ENCODE peak calls at places on chromosomes 4 and X, in six cellular contexts. A, P, E, C, Q and O are unnamed samples.

GRCh38 chr4:159105761-159106243 is 2.9 kb downstream of the RAPGEF2 start:
- DNase-seq in A (no peak), P (no peak), E (peak), C (no peak), Q (no peak), O (no peak)

GRCh38 chrX:153708415-153708814 is 15.8 kb downstream of the BCAP31 start:
- DNase-seq in A (peak), P (no peak), E (no peak), C (peak), Q (peak), O (peak)

GRCh38 chr4:41442818-41443217 is 95.1 kb upstream of the LIMCH1 start:
- DNase-seq in A (no peak), P (no peak), E (no peak), C (no peak), Q (no peak), O (no peak)

GRCh38 chr4:142960134-142960533 is 114.0 kb upstream of the INPP4B start:
- DNase-seq in A (no peak), P (no peak), E (no peak), C (no peak), Q (no peak), O (no peak)

GRCh38 chrX:11151799-11152591 is 40.9 kb downstream of the HCCS start:
- DNase-seq in A (no peak), P (no peak), E (no peak), C (no peak), Q (no peak), O (peak)

GRCh38 chr4:53714377-53715140 is 123.3 kb upstream of the LNX1 start:
- DNase-seq in A (no peak), P (no peak), E (no peak), C (no peak), Q (no peak), O (no peak)

GRCh38 chr4:22444813-22445212 is 71.1 kb downstream of the ADGRA3 start:
- DNase-seq in A (no peak), P (no peak), E (no peak), C (no peak), Q (no peak), O (no peak)

GRCh38 chr4:76420901-76421581 is at the start of gene CCDC158:
- DNase-seq in A (no peak), P (no peak), E (no peak), C (no peak), Q (no peak), O (no peak)

GRCh38 chrX:97367149-97367548 is 483.4 kb downstream of the RPA4 start:
- DNase-seq in A (no peak), P (no peak), E (no peak), C (no peak), Q (no peak), O (peak)

GRCh38 chr4:57102050-57102564 is 8.1 kb downstream of the IGFBP7 start:
- DNase-seq in A (no peak), P (no peak), E (no peak), C (no peak), Q (no peak), O (no peak)

GRCh38 chr4:82589756-82590155 is 28.0 kb upstream of the TMEM150C start:
- DNase-seq in A (no peak), P (no peak), E (no peak), C (no peak), Q (no peak), O (no peak)

GRCh38 chr4:127809173-127809800 is 27.2 kb downstream of the HSPA4L start:
- DNase-seq in A (no peak), P (no peak), E (no peak), C (no peak), Q (no peak), O (no peak)

GRCh38 chrX:153179131-153179530 is at the start of gene MAGEA1:
- DNase-seq in A (no peak), P (no peak), E (no peak), C (no peak), Q (no peak), O (no peak)

GRCh38 chrX:43958529-43958928 is 14.7 kb downstream of the NDP start:
- DNase-seq in A (peak), P (no peak), E (peak), C (no peak), Q (no peak), O (peak)

GRCh38 chr4:121185960-121186359 is 21.8 kb upstream of the TNIP3 start:
- DNase-seq in A (no peak), P (no peak), E (no peak), C (no peak), Q (no peak), O (no peak)

GRCh38 chr4:70734168-70734954 is 12.6 kb downstream of the RUFY3 start:
- DNase-seq in A (no peak), P (no peak), E (peak), C (peak), Q (no peak), O (no peak)

GRCh38 chrX:100410083-100410590 is at the start of gene PCDH19:
- DNase-seq in A (no peak), P (peak), E (no peak), C (no peak), Q (peak), O (peak)

GRCh38 chr4:80101768-80102116 is 28.7 kb upstream of the ANTXR2 start:
- DNase-seq in A (no peak), P (no peak), E (no peak), C (no peak), Q (no peak), O (no peak)

GRCh38 chr4:3830774-3831528 is 64.8 kb downstream of the ADRA2C start:
- DNase-seq in A (no peak), P (no peak), E (no peak), C (no peak), Q (no peak), O (no peak)

GRCh38 chrX:130916636-130917422 is 13.8 kb upstream of the ENOX2 start:
- DNase-seq in A (no peak), P (no peak), E (peak), C (peak), Q (no peak), O (peak)

GRCh38 chrX:152913915-152914314 is 16.0 kb downstream of the ZNF185 start:
- DNase-seq in A (no peak), P (no peak), E (no peak), C (no peak), Q (no peak), O (peak)

GRCh38 chr4:1196421-1197183 is 24.2 kb upstream of the SPON2 start:
- DNase-seq in A (no peak), P (no peak), E (no peak), C (no peak), Q (no peak), O (no peak)

GRCh38 chrX:46184749-46185148 is 360.5 kb downstream of the ZNF674 start:
- DNase-seq in A (no peak), P (no peak), E (no peak), C (no peak), Q (no peak), O (no peak)

GRCh38 chrX:123088930-123089329 is 95.1 kb upstream of the GRIA3 start:
- DNase-seq in A (no peak), P (no peak), E (no peak), C (no peak), Q (no peak), O (no peak)

GRCh38 chr4:77710125-77710524 is 104.5 kb downstream of the CXCL13 start:
- DNase-seq in A (no peak), P (no peak), E (no peak), C (no peak), Q (no peak), O (no peak)

GRCh38 chrX:21996872-21997271 is 35.3 kb upstream of the PHEX start:
- DNase-seq in A (no peak), P (no peak), E (no peak), C (no peak), Q (no peak), O (no peak)

GRCh38 chrX:18983711-18984380 is at the start of gene PHKA2:
- DNase-seq in A (peak), P (peak), E (peak), C (no peak), Q (peak), O (no peak)

GRCh38 chrX:120302434-120302833 is 8.8 kb downstream of the TMEM255A start:
- DNase-seq in A (no peak), P (no peak), E (peak), C (peak), Q (no peak), O (no peak)

GRCh38 chr4:114599231-114600065 is 841 bp downstream of the UGT8 start:
- DNase-seq in A (no peak), P (no peak), E (peak), C (no peak), Q (no peak), O (peak)

GRCh38 chrX:93874554-93874953 is 200.5 kb downstream of the FAM133A start:
- DNase-seq in A (peak), P (no peak), E (no peak), C (no peak), Q (no peak), O (peak)

GRCh38 chrX:101206471-101206870 is 13.1 kb upstream of the DRP2 start:
- DNase-seq in A (peak), P (no peak), E (peak), C (no peak), Q (no peak), O (peak)

GRCh38 chr4:72919464-72919863 is 150.1 kb downstream of the COX18 start:
- DNase-seq in A (no peak), P (no peak), E (no peak), C (no peak), Q (no peak), O (no peak)

GRCh38 chr4:101252721-101253120 is 94.6 kb downstream of the PPP3CA start:
- DNase-seq in A (no peak), P (no peak), E (no peak), C (no peak), Q (no peak), O (no peak)

GRCh38 chrX:9845574-9845948 is 59.3 kb downstream of the SHROOM2 start:
- DNase-seq in A (no peak), P (no peak), E (no peak), C (no peak), Q (no peak), O (no peak)

GRCh38 chr4:121728066-121728465 is 31.3 kb upstream of the ANXA5 start:
- DNase-seq in A (no peak), P (no peak), E (no peak), C (no peak), Q (no peak), O (no peak)

GRCh38 chr4:115054836-115055235 is 58.6 kb downstream of the NDST4 start:
- DNase-seq in A (no peak), P (no peak), E (no peak), C (no peak), Q (no peak), O (no peak)

GRCh38 chrX:66164470-66164869 is 423 bp downstream of the HEPH start:
- DNase-seq in A (no peak), P (no peak), E (no peak), C (no peak), Q (no peak), O (no peak)

GRCh38 chr4:168917150-168917779 is 92.8 kb downstream of the CBR4 start:
- DNase-seq in A (no peak), P (no peak), E (no peak), C (no peak), Q (no peak), O (peak)